ENCODE peak calls at places on chromosomes 3 and 15, in ten cellular contexts. K, D, I, F, G, Q, V, C, E and J are unnamed samples.

GRCh38 chr3:38454884-38455638 is 1.4 kb downstream of the ACVR2B start:
- DNase-seq in C (peak), V (peak), G (peak), E (peak), Q (no peak), I (peak), D (peak), K (peak), F (peak), J (no peak)

GRCh38 chr3:58260733-58261132 is 23.1 kb downstream of the ABHD6 start:
- DNase-seq in F (no peak), G (no peak), E (no peak), I (no peak), V (no peak), Q (no peak), D (no peak), K (no peak), C (no peak), J (no peak)

GRCh38 chr3:108001457-108001856 is 89.4 kb downstream of the CD47 start:
- DNase-seq in G (no peak), D (no peak), E (no peak), Q (no peak), V (no peak), I (no peak), C (no peak), K (peak), F (peak), J (no peak)

GRCh38 chr3:64853456-64853855 is 165.7 kb upstream of the ADAMTS9 start:
- DNase-seq in I (no peak), C (no peak), G (no peak), E (no peak), V (no peak), K (no peak), Q (no peak), F (no peak), D (no peak), J (no peak)

GRCh38 chr15:101554115-101554915 is 64.8 kb upstream of the PCSK6 start:
- DNase-seq in K (no peak), F (no peak), G (no peak), E (no peak), D (no peak), V (no peak), Q (no peak), C (no peak), I (no peak), J (no peak)

GRCh38 chr15:99951471-99951870 is 218.2 kb upstream of the LYSMD4 start:
- DNase-seq in I (no peak), G (no peak), C (no peak), F (no peak), V (no peak), K (no peak), D (no peak), Q (no peak), E (no peak), J (no peak)

GRCh38 chr3:101829066-101829830 is 20.1 kb upstream of the NFKBIZ start:
- DNase-seq in K (no peak), G (no peak), D (peak), C (peak), F (no peak), E (no peak), I (peak), Q (no peak), V (no peak), J (no peak)

GRCh38 chr3:12286927-12287726 is 1.7 kb upstream of the PPARG start:
- DNase-seq in C (peak), K (peak), V (no peak), G (peak), D (peak), E (no peak), F (no peak), I (peak), Q (no peak), J (no peak)

GRCh38 chr15:46713045-46713444 is 1004.3 kb upstream of the SEMA6D start:
- DNase-seq in E (no peak), F (no peak), K (no peak), D (no peak), G (no peak), I (no peak), V (no peak), Q (no peak), C (no peak), J (no peak)

GRCh38 chr15:52794665-52795463 is 4.7 kb upstream of the ONECUT1 start:
- DNase-seq in C (no peak), G (no peak), D (no peak), I (no peak), V (no peak), F (no peak), E (no peak), Q (no peak), K (no peak), J (no peak)

GRCh38 chr15:81302605-81303204 is 21.2 kb downstream of the STARD5 start:
- DNase-seq in F (no peak), V (no peak), Q (no peak), D (no peak), G (no peak), I (no peak), C (no peak), K (no peak), E (no peak), J (no peak)

GRCh38 chr3:138594150-138594934 is at the start of gene CEP70:
- DNase-seq in F (peak), V (peak), D (peak), I (peak), E (peak), G (peak), Q (peak), K (peak), C (peak), J (peak)

GRCh38 chr3:45182915-45183881 is 37.0 kb upstream of the CDCP1 start:
- DNase-seq in F (peak), G (peak), C (no peak), Q (no peak), E (peak), V (no peak), K (peak), I (no peak), D (peak), J (no peak)

GRCh38 chr3:55494976-55495375 is 7.9 kb upstream of the WNT5A start:
- DNase-seq in I (no peak), D (no peak), Q (no peak), G (no peak), E (no peak), V (no peak), C (no peak), K (no peak), F (no peak), J (no peak)

GRCh38 chr3:162096874-162097273 is 600.3 kb downstream of the OTOL1 start:
- DNase-seq in E (no peak), Q (no peak), G (no peak), V (no peak), D (no peak), F (peak), I (no peak), K (no peak), C (no peak), J (no peak)

GRCh38 chr3:61927332-61927731 is 366.0 kb downstream of the PTPRG start:
- DNase-seq in D (peak), G (no peak), C (peak), Q (peak), F (no peak), I (peak), K (no peak), V (peak), E (no peak), J (peak)
- H3K27ac ChIP-seq in D (peak), G (no peak), C (peak), Q (peak), F (no peak), I (peak), K (peak), V (no peak), E (no peak), J (peak)

GRCh38 chr3:33392144-33392543 is 48.1 kb downstream of the UBP1 start:
- DNase-seq in K (no peak), D (no peak), Q (no peak), F (no peak), C (no peak), G (no peak), I (no peak), V (no peak), E (no peak), J (no peak)

GRCh38 chr3:33394403-33395054 is 45.7 kb downstream of the UBP1 start:
- DNase-seq in G (no peak), C (no peak), Q (no peak), E (no peak), I (no peak), K (no peak), V (no peak), F (no peak), D (no peak), J (no peak)

GRCh38 chr3:33391255-33391995 is 48.8 kb downstream of the UBP1 start:
- DNase-seq in E (no peak), I (no peak), V (no peak), K (no peak), D (no peak), Q (no peak), F (no peak), G (no peak), C (no peak), J (no peak)

GRCh38 chr3:33389908-33390307 is 50.3 kb downstream of the UBP1 start:
- DNase-seq in C (no peak), V (no peak), G (no peak), K (no peak), D (no peak), F (no peak), I (no peak), E (no peak), Q (no peak), J (no peak)

GRCh38 chr3:33392703-33393125 is 47.5 kb downstream of the UBP1 start:
- DNase-seq in F (peak), I (no peak), E (peak), Q (peak), C (no peak), G (no peak), D (peak), V (peak), K (no peak), J (no peak)
- H3K27ac ChIP-seq in F (peak), I (no peak), E (no peak), Q (no peak), C (no peak), G (no peak), D (peak), V (peak), K (no peak), J (no peak)

GRCh38 chr15:42037650-42038049 is 16.8 kb upstream of the PLA2G4E start:
- DNase-seq in K (peak), I (no peak), V (no peak), C (no peak), Q (no peak), E (no peak), D (no peak), G (no peak), F (no peak), J (no peak)

GRCh38 chr15:42036112-42036905 is 15.5 kb upstream of the PLA2G4E start:
- DNase-seq in F (no peak), V (no peak), I (no peak), C (no peak), Q (no peak), G (peak), D (no peak), E (no peak), K (no peak), J (no peak)

GRCh38 chr15:42035362-42035761 is 14.5 kb upstream of the PLA2G4E start:
- DNase-seq in D (no peak), E (peak), G (peak), V (no peak), K (no peak), Q (no peak), F (peak), I (no peak), C (no peak), J (no peak)

GRCh38 chr15:42038401-42038800 is 17.6 kb upstream of the PLA2G4E start:
- DNase-seq in Q (no peak), V (no peak), F (no peak), E (no peak), D (no peak), I (no peak), G (no peak), K (no peak), C (no peak), J (no peak)

DNA sequence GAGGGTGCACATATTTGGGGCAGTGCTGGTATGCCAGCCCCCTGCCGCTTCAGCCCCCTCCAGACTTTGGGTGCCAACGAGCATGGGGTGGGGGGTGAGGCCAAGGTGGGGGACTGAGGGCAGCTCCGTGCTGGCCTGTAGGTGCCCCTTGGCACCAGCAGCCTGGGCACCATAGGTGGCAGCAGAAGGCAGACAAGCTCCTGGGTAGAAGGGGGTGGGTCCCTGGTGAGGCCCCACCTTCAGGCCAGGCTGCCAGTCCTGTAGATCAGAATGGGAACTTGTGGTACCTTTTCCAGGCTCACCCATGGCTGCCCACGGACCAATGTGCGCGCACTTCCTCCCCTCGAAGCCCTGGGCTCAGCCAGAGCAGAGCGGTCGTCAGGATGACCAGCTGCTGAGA is 16.1 kb upstream of the PLA2G4E start:
- DNase-seq in C (no peak), Q (no peak), D (no peak), K (no peak), G (no peak), I (no peak), V (no peak), E (no peak), F (no peak), J (no peak)
- H3K27ac ChIP-seq in C (no peak), Q (no peak), D (no peak), K (peak), G (no peak), I (no peak), V (no peak), E (no peak), F (peak), J (no peak)

GRCh38 chr3:154799801-154800200 is 280.3 kb upstream of the MME start:
- DNase-seq in F (no peak), Q (no peak), E (no peak), V (no peak), D (peak), I (no peak), C (no peak), K (no peak), G (no peak), J (no peak)
- H3K27ac ChIP-seq in F (no peak), Q (no peak), E (no peak), V (no peak), D (no peak), I (no peak), C (no peak), K (no peak), G (no peak), J (no peak)

DNA sequence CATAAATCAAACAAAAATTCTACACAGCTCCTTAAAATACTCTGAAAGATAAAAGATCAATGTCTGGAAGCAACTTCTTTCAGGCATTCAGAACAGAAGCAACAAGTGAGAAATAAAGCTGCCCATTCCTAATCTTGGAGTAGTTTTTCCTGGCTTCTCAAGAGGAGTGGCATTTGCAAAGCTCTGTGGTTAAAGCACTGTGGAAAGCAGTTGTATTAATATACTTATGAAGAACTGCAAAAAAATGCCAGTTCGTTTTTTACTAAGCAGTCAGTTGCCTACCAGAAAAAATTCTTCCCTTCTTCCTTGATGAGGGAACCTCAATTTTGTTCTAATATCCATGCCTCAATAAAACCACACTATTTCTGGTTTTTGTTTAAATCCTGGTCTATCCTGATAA is 197.8 kb downstream of the TNIK start:
- DNase-seq in G (no peak), V (no peak), I (no peak), C (no peak), E (no peak), F (no peak), D (no peak), Q (no peak), K (no peak), J (no peak)
- H3K27ac ChIP-seq in G (no peak), V (no peak), I (no peak), C (no peak), E (no peak), F (no peak), D (no peak), Q (no peak), K (no peak), J (no peak)

GRCh38 chr3:7547826-7548225 is 686.9 kb downstream of the GRM7 start:
- DNase-seq in V (no peak), Q (no peak), D (no peak), C (no peak), I (no peak), G (no peak), F (no peak), E (no peak), K (no peak), J (no peak)
- H3K27ac ChIP-seq in V (no peak), Q (no peak), D (no peak), C (no peak), I (no peak), G (no peak), F (no peak), E (no peak), K (no peak), J (no peak)

GRCh38 chr3:154122912-154123559 is 1.8 kb downstream of the ARHGEF26 start:
- DNase-seq in K (no peak), Q (no peak), V (peak), I (no peak), C (no peak), F (no peak), E (peak), D (peak), G (no peak), J (peak)

GRCh38 chr3:154121236-154122095 is at the start of gene ARHGEF26:
- DNase-seq in Q (peak), K (peak), C (peak), D (peak), I (peak), F (peak), V (peak), G (peak), E (peak), J (peak)

GRCh38 chr3:154120903-154121235 is 321 bp upstream of the ARHGEF26 start:
- DNase-seq in E (no peak), G (no peak), V (no peak), C (no peak), Q (no peak), K (no peak), I (no peak), F (no peak), D (no peak), J (peak)

GRCh38 chr3:154125378-154126030 is 4.3 kb downstream of the ARHGEF26 start:
- DNase-seq in G (no peak), D (no peak), I (no peak), V (no peak), E (no peak), Q (no peak), F (no peak), C (no peak), K (no peak), J (no peak)

DNA sequence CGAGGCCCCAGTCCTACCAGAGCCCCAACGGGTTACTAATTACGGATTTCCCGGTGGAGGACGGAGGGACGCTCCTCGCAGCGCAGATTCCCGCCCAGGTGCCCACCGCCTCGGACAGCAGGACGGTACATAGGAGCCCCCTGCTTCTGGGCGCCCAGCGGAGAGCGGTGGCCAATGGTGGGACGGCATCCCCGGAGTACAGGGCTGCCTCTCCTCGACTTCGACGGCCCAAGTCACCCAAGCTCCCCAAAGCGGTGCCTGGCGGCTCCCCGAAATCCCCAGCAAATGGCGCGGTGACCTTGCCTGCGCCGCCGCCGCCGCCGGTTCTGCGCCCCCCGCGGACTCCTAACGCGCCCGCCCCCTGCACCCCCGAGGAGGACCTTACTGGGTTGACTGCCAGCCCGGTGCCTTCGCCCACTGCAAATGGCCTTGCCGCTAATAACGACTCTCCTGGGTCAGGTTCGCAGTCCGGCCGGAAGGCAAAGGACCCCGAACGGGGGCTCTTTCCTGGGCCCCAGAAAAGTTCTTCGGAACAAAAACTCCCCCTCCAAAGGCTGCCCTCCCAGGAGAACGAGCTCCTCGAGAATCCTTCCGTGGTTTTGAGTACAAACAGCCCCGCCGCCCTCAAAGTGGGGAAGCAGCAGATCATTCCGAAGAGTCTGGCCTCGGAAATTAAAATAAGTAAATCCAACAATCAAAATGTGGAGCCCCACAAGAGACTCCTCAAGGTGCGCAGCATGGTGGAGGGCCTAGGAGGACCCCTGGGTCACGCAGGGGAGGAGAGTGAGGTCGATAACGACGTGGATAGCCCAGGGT is 1.1 kb downstream of the ARHGEF26 start:
- DNase-seq in D (no peak), V (peak), F (peak), E (peak), K (peak), G (peak), C (no peak), I (peak), Q (no peak), J (no peak)
- H3K27ac ChIP-seq in D (peak), V (no peak), F (no peak), E (peak), K (peak), G (no peak), C (peak), I (peak), Q (no peak), J (no peak)